ENCODE peak calls at places on chromosomes 16 and 17, in four cellular contexts. One of them, this sample, is unnamed.

GRCh38 chr17:34996422-34997029 is 16.2 kb downstream of the LIG3 start:
- DNase-seq in IMR-90: no peak
- DNase-seq in H1: no peak
- DNase-seq in H9: no peak
- DNase-seq in this sample: no peak

GRCh38 chr17:71287246-71287828 is 833.5 kb upstream of the SOX9 start:
- DNase-seq in IMR-90: no peak
- DNase-seq in H1: no peak
- DNase-seq in H9: peak
- DNase-seq in this sample: peak

GRCh38 chr16:65315004-65315398 is 193.1 kb upstream of the CDH11 start:
- DNase-seq in H9: no peak
- DNase-seq in H1: no peak
- DNase-seq in IMR-90: no peak
- DNase-seq in this sample: no peak

GRCh38 chr16:81995651-81996050 is 15.6 kb downstream of the SDR42E1 start:
- DNase-seq in H1: no peak
- DNase-seq in IMR-90: peak
- DNase-seq in H9: no peak
- DNase-seq in this sample: no peak

GRCh38 chr17:19359151-19359550 is 3.4 kb downstream of the B9D1 start:
- DNase-seq in IMR-90: no peak
- DNase-seq in H1: no peak
- DNase-seq in H9: no peak
- DNase-seq in this sample: no peak

GRCh38 chr16:81069063-81069462 is 8.0 kb downstream of the C16orf46 start:
- DNase-seq in IMR-90: no peak
- DNase-seq in H9: no peak
- DNase-seq in H1: no peak
- DNase-seq in this sample: no peak

GRCh38 chr16:81638286-81638945 is 140.7 kb upstream of the PLCG2 start:
- DNase-seq in IMR-90: no peak
- DNase-seq in H9: no peak
- DNase-seq in H1: no peak
- DNase-seq in this sample: peak

GRCh38 chr17:41489531-41489930 is at the start of gene KRT36:
- DNase-seq in H1: no peak
- DNase-seq in IMR-90: no peak
- DNase-seq in H9: no peak
- DNase-seq in this sample: no peak

GRCh38 chr17:42287305-42288077 is 807 bp upstream of the STAT5A start:
- DNase-seq in IMR-90: no peak
- DNase-seq in H1: no peak
- DNase-seq in H9: peak
- DNase-seq in this sample: no peak

GRCh38 chr16:11163761-11164261 is 92.2 kb downstream of the SOCS1 start:
- DNase-seq in H9: no peak
- DNase-seq in H1: no peak
- DNase-seq in IMR-90: no peak
- DNase-seq in this sample: no peak

GRCh38 chr17:17342242-17342945 is 39.2 kb downstream of the NT5M start:
- DNase-seq in IMR-90: no peak
- DNase-seq in H9: peak
- DNase-seq in H1: no peak
- DNase-seq in this sample: no peak

GRCh38 chr17:17341452-17341851 is 38.3 kb downstream of the NT5M start:
- DNase-seq in H1: no peak
- DNase-seq in H9: no peak
- DNase-seq in IMR-90: no peak
- DNase-seq in this sample: no peak

GRCh38 chr17:17343896-17344506 is 40.8 kb downstream of the NT5M start:
- DNase-seq in IMR-90: no peak
- DNase-seq in H1: no peak
- DNase-seq in H9: peak
- DNase-seq in this sample: no peak

GRCh38 chr17:17344507-17345293 is 41.5 kb downstream of the NT5M start:
- DNase-seq in H1: no peak
- DNase-seq in IMR-90: no peak
- DNase-seq in H9: peak
- DNase-seq in this sample: no peak

DNA sequence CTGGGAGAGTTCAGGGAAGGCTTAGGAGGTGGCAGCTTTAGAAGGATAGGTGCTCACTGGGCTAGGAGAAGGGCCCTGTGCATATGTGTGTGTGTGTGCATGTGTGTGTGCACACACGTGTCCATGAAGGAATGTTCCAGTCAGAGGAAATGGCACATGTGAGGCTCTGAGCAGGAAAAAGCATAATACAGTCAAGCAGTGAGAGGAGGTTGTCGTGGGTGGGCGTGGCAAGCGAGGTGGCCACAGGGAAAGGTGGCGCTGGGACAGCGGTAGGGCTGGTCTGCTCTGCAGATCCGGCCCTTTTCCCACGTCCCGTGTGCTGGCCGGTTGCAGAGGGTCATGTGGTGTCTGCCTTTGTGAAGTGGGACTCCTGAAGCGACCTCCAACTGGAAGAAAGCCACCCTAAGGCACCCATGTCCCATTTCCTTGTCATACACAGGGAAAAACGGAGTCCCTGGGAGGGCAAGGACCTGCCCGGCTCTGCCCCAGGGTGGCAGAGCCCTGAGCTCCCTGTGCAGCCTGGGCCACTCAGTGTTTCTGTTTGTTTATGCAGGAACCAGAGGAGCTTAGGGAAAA is 40.1 kb downstream of the NT5M start:
- DNase-seq in H9: peak
- DNase-seq in IMR-90: no peak
- DNase-seq in H1: no peak
- DNase-seq in this sample: no peak
- H4K5ac ChIP-seq in H9: no peak
- H4K5ac ChIP-seq in IMR-90: no peak
- H4K5ac ChIP-seq in H1: no peak
- H4K5ac ChIP-seq in this sample: no peak

DNA sequence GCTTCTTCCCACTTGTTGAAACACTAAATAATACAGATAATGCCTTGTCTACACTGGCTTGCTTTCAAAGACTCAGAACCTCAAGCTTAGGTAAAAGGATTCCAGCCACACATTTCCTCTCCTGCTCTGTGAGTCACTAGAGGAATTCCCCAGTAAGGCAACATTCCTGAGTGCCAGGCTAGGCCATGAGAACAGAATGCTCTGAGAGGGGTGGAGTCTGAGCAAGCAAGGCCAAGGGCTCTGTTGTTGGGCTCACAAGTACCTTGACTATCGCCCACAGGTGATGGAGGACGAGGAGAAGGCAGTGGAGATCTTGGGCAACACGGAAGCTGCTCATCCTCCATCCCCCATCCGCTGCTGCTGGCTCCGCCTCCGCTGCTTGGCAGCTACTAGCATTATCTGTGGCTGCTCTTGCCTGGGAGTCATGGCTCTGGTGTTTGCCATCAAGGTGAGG is 6.7 kb upstream of the PHKG2 start:
- DNase-seq in H1: no peak
- DNase-seq in H9: peak
- DNase-seq in IMR-90: peak
- DNase-seq in this sample: peak
- H4K8ac ChIP-seq in H1: no peak
- H4K8ac ChIP-seq in H9: no peak
- H4K8ac ChIP-seq in IMR-90: peak
- H4K8ac ChIP-seq in this sample: no peak

GRCh38 chr17:43825567-43825966 is 7.4 kb downstream of the MPP3 start:
- DNase-seq in H9: no peak
- DNase-seq in IMR-90: no peak
- DNase-seq in H1: no peak
- DNase-seq in this sample: no peak
- H2AK5ac ChIP-seq in H9: no peak
- H2AK5ac ChIP-seq in IMR-90: no peak
- H2AK5ac ChIP-seq in H1: no peak
- H2AK5ac ChIP-seq in this sample: no peak

GRCh38 chr17:27419156-27419555 is 37.1 kb upstream of the KSR1 start:
- DNase-seq in H1: no peak
- DNase-seq in H9: no peak
- DNase-seq in IMR-90: no peak
- DNase-seq in this sample: no peak

GRCh38 chr17:27420211-27420950 is 35.9 kb upstream of the KSR1 start:
- DNase-seq in IMR-90: no peak
- DNase-seq in H1: no peak
- DNase-seq in H9: no peak
- DNase-seq in this sample: no peak

GRCh38 chr17:27423651-27424050 is 32.6 kb upstream of the KSR1 start:
- DNase-seq in H1: no peak
- DNase-seq in H9: no peak
- DNase-seq in IMR-90: peak
- DNase-seq in this sample: no peak

GRCh38 chr17:27422601-27423000 is 33.6 kb upstream of the KSR1 start:
- DNase-seq in H1: no peak
- DNase-seq in H9: no peak
- DNase-seq in IMR-90: no peak
- DNase-seq in this sample: no peak

DNA sequence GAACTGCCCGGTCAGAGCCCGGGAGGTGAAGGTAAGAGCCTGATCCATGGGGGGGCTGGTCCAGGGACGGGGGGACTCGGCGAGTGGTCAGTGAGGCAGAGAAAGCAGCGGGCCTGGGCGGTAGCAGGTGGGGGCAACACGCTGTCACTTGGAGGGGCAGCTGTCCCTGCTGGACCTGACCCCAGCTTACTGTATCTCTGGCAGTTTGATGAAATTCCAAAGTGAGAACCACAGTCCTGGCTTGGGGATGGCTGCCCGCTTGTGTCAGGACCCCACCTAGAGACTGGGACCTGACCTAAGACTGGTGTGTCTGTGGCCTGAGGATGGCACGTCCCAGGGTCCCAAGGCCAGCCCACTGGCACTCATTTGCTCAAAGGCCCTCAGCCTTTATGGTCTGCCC is 35.1 kb upstream of the KSR1 start:
- DNase-seq in IMR-90: no peak
- DNase-seq in H1: no peak
- DNase-seq in H9: no peak
- DNase-seq in this sample: no peak
- H4K5ac ChIP-seq in IMR-90: no peak
- H4K5ac ChIP-seq in H1: no peak
- H4K5ac ChIP-seq in H9: no peak
- H4K5ac ChIP-seq in this sample: no peak

GRCh38 chr16:67454852-67455251 is 23.9 kb downstream of the HSD11B2 start:
- DNase-seq in IMR-90: no peak
- DNase-seq in H1: no peak
- DNase-seq in H9: no peak
- DNase-seq in this sample: no peak
- H4K8ac ChIP-seq in IMR-90: no peak
- H4K8ac ChIP-seq in H1: no peak
- H4K8ac ChIP-seq in H9: no peak
- H4K8ac ChIP-seq in this sample: no peak

DNA sequence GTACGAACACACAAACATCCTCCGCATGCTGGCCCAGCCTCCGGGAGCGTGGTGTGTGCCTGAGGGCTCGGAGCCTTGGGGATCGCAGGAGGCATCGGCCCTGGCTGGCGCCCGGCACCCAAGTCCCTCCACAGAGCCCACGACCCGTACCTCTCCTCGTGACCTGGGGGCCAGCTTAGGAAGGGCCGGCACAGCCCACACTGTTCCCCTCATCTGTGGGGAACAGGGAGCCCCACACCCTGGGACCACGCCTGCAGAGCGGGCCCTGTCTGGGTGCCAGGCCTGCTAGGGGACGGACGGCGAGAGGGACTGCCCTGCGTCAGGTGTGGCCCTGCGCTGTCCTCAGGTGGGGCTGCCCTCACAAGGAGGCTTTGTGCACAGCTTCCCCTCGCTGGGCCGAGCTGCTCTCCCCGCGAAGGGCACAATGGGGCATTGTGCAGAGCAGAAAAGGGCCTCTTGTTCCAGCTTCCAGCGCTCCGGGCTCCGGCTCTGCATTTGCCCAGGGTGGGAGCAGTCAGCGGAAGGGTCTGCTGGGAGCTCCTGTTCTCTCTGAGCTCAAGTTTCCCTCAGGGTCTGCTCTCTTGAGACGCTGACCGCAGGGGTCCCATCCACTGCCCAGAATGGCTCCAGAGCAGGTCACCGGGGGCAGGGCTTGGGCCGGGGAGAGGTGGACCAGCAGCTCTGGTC is 1.7 kb upstream of the LMF1 start:
- DNase-seq in IMR-90: no peak
- DNase-seq in H9: no peak
- DNase-seq in H1: no peak
- DNase-seq in this sample: no peak
- H2AK5ac ChIP-seq in IMR-90: no peak
- H2AK5ac ChIP-seq in H9: no peak
- H2AK5ac ChIP-seq in H1: no peak
- H2AK5ac ChIP-seq in this sample: no peak

DNA sequence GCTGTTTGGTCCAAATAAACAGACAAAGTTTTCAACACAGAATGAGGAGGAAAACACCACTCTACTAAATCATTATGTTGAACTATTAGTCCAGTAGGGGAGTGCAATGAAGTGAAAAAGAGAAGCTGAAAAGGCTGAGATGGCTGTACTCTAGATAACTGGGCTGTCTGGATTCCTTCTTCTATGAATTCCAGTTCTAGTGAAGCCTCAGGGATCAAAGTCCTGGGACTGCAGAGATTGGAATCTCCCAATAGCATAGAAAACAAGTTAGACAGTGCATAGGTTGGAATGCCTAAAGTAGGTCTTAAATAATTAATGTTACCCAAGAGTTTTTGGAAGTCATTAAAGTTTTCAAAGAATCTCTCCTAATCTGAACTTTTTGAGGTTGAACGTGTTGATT is 59.9 kb downstream of the LGALS9 start:
- DNase-seq in H1: no peak
- DNase-seq in IMR-90: no peak
- DNase-seq in H9: no peak
- DNase-seq in this sample: no peak
- H4K5ac ChIP-seq in H1: no peak
- H4K5ac ChIP-seq in IMR-90: no peak
- H4K5ac ChIP-seq in H9: no peak
- H4K5ac ChIP-seq in this sample: no peak

GRCh38 chr17:4853195-4853762 is 20.1 kb downstream of the MINK1 start:
- DNase-seq in H1: no peak
- DNase-seq in IMR-90: no peak
- DNase-seq in H9: no peak
- DNase-seq in this sample: no peak

GRCh38 chr17:4852504-4853075 is 19.4 kb downstream of the MINK1 start:
- DNase-seq in H9: no peak
- DNase-seq in IMR-90: peak
- DNase-seq in H1: no peak
- DNase-seq in this sample: no peak

GRCh38 chr17:4856937-4857314 is 23.8 kb downstream of the MINK1 start:
- DNase-seq in H1: no peak
- DNase-seq in H9: no peak
- DNase-seq in IMR-90: no peak
- DNase-seq in this sample: no peak

GRCh38 chr17:4856271-4856936 is 23.3 kb downstream of the MINK1 start:
- DNase-seq in IMR-90: no peak
- DNase-seq in H1: no peak
- DNase-seq in H9: no peak
- DNase-seq in this sample: no peak

DNA sequence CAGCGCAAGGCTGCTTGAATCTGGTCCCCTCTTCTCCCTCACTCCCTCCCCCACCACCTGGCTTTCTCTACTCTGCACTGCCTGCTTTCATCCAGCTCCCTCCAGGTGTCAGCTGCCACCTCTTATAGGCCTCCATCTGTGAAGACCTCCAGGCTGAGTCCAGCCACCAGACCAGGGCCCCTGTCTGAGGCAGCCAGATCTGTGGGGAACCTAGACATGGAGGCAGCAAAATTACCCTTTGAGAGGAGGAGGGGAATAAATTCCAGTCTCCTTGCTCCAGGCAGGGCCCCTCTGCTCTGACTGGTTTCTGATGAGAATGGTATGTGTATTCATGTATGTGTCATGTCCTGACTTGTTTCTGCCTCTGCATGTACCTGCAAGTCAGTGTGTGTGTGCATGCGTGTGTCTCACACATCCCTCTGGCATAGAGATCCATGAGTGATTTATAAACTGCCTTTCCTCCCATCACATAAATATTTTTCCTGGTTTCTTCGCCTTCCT is 21.1 kb downstream of the MINK1 start:
- DNase-seq in IMR-90: peak
- DNase-seq in H9: no peak
- DNase-seq in H1: no peak
- DNase-seq in this sample: peak
- H4K8ac ChIP-seq in IMR-90: peak
- H4K8ac ChIP-seq in H9: no peak
- H4K8ac ChIP-seq in H1: peak
- H4K8ac ChIP-seq in this sample: no peak